ENCODE peak calls at places on chromosomes 7 and 10, in six cellular contexts. One of them, this sample, is unnamed. For H3K4me1, the result is how much of the 10 kb centered on the place peaks cover.

GRCh38 chr10:3548096-3548495 is 236.9 kb downstream of the KLF6 start:
- DNase-seq in gastrocnemius medialis: no peak
- DNase-seq in hepatocyte: no peak
- DNase-seq in tibial artery: no peak
- DNase-seq in right atrium auricular region: no peak
- DNase-seq in fibroblast of lung: peak
- DNase-seq in this sample: no peak

GRCh38 chr7:122989041-122989440 is 6.5 kb downstream of the TAS2R16 start:
- DNase-seq in gastrocnemius medialis: no peak
- DNase-seq in hepatocyte: no peak
- DNase-seq in tibial artery: no peak
- DNase-seq in right atrium auricular region: no peak
- DNase-seq in fibroblast of lung: no peak
- DNase-seq in this sample: no peak

GRCh38 chr10:4086041-4086886 is 301.3 kb upstream of the KLF6 start:
- DNase-seq in gastrocnemius medialis: no peak
- DNase-seq in hepatocyte: no peak
- DNase-seq in tibial artery: no peak
- DNase-seq in right atrium auricular region: no peak
- DNase-seq in fibroblast of lung: peak
- DNase-seq in this sample: no peak

GRCh38 chr10:5512881-5513698 is 11.7 kb upstream of the CALML3 start:
- DNase-seq in gastrocnemius medialis: no peak
- DNase-seq in hepatocyte: no peak
- DNase-seq in tibial artery: peak
- DNase-seq in right atrium auricular region: no peak
- DNase-seq in fibroblast of lung: no peak
- DNase-seq in this sample: no peak

GRCh38 chr7:66296555-66296954 is 91.4 kb downstream of the TPST1 start:
- DNase-seq in gastrocnemius medialis: no peak
- DNase-seq in hepatocyte: no peak
- DNase-seq in tibial artery: no peak
- DNase-seq in right atrium auricular region: no peak
- DNase-seq in fibroblast of lung: peak
- DNase-seq in this sample: no peak

GRCh38 chr10:3906511-3907111 is 121.6 kb upstream of the KLF6 start:
- DNase-seq in gastrocnemius medialis: peak
- DNase-seq in hepatocyte: peak
- DNase-seq in tibial artery: no peak
- DNase-seq in right atrium auricular region: no peak
- DNase-seq in fibroblast of lung: peak
- DNase-seq in this sample: no peak

GRCh38 chr7:30478349-30479228 is at the start of gene NOD1:
- DNase-seq in gastrocnemius medialis: peak
- DNase-seq in hepatocyte: peak
- DNase-seq in tibial artery: peak
- DNase-seq in right atrium auricular region: peak
- DNase-seq in fibroblast of lung: peak
- DNase-seq in this sample: peak

GRCh38 chr7:30928254-30928872 is 16.7 kb downstream of the AQP1 start:
- DNase-seq in gastrocnemius medialis: no peak
- DNase-seq in hepatocyte: peak
- DNase-seq in tibial artery: peak
- DNase-seq in right atrium auricular region: no peak
- DNase-seq in fibroblast of lung: no peak
- DNase-seq in this sample: peak

GRCh38 chr7:140983802-140984201 is 30.9 kb downstream of the MRPS33 start:
- DNase-seq in gastrocnemius medialis: no peak
- DNase-seq in hepatocyte: no peak
- DNase-seq in tibial artery: no peak
- DNase-seq in right atrium auricular region: no peak
- DNase-seq in fibroblast of lung: peak
- DNase-seq in this sample: no peak

GRCh38 chr7:131829911-131830310 is 273.5 kb upstream of the PODXL start:
- DNase-seq in gastrocnemius medialis: no peak
- DNase-seq in hepatocyte: peak
- DNase-seq in tibial artery: no peak
- DNase-seq in right atrium auricular region: no peak
- DNase-seq in fibroblast of lung: no peak
- DNase-seq in this sample: no peak

GRCh38 chr7:143229054-143229790 is 7.4 kb downstream of the TAS2R40 start:
- DNase-seq in gastrocnemius medialis: no peak
- DNase-seq in hepatocyte: no peak
- DNase-seq in tibial artery: no peak
- DNase-seq in right atrium auricular region: no peak
- DNase-seq in fibroblast of lung: no peak
- DNase-seq in this sample: no peak

GRCh38 chr10:50992972-50993766 is 81.1 kb upstream of the PRKG1 start:
- DNase-seq in gastrocnemius medialis: peak
- DNase-seq in hepatocyte: peak
- DNase-seq in tibial artery: no peak
- DNase-seq in right atrium auricular region: no peak
- DNase-seq in fibroblast of lung: peak
- DNase-seq in this sample: peak

GRCh38 chr7:126635545-126635944 is 617.2 kb downstream of the GRM8 start:
- DNase-seq in gastrocnemius medialis: no peak
- DNase-seq in hepatocyte: no peak
- DNase-seq in tibial artery: no peak
- DNase-seq in right atrium auricular region: no peak
- DNase-seq in fibroblast of lung: no peak
- DNase-seq in this sample: no peak

GRCh38 chr7:107742678-107743566 is 1.0 kb upstream of the CBLL1 start:
- DNase-seq in gastrocnemius medialis: no peak
- DNase-seq in hepatocyte: peak
- DNase-seq in tibial artery: peak
- DNase-seq in right atrium auricular region: no peak
- DNase-seq in fibroblast of lung: no peak
- DNase-seq in this sample: peak
- H3K4me1 ChIP-seq in gastrocnemius medialis: under half
- H3K4me1 ChIP-seq in hepatocyte: under half
- H3K4me1 ChIP-seq in tibial artery: under half
- H3K4me1 ChIP-seq in right atrium auricular region: under half
- H3K4me1 ChIP-seq in fibroblast of lung: under half
- H3K4me1 ChIP-seq in this sample: under half

DNA sequence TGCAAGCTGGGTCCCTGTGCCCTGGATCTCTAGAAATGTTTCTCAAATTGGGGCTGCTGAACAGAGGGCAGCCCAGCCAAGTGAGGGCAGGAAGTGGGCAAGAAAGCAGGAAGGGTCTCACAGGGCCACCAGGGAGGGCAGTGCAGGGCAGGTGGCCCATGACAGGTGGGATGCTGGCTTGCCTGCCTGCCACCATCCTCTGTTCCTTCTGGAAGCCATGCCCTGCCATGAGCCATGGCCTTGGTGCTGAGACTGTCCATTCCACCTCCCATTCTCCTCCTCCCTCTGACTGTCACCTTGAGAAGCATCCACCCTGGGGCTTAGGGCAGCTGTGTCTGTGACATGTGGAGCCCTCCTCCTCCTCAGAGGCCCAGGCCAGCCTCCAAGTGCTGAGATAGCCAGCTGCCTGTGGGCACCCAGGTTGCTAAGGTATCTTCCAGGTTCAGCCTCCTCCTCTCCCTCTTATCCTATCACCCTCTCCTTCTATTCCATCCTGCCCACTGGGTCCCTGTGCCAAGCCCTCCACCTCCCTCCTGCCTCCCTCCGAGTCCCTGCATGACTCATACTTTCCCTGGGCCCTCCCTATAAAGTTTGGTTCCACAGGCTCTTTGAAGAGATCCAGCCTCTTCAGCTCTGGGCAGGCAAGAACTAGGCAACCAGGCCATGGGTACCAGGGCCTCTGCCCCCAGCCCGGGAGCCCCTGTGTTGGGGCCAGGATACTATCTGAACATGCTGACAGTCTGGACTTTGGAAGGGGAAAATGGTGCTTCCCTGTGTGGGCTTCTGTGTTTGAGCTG is 1.3 kb downstream of the VSIR start:
- DNase-seq in gastrocnemius medialis: peak
- DNase-seq in hepatocyte: peak
- DNase-seq in tibial artery: peak
- DNase-seq in right atrium auricular region: peak
- DNase-seq in fibroblast of lung: peak
- DNase-seq in this sample: peak
- H3K4me1 ChIP-seq in gastrocnemius medialis: half or more
- H3K4me1 ChIP-seq in hepatocyte: under half
- H3K4me1 ChIP-seq in tibial artery: under half
- H3K4me1 ChIP-seq in right atrium auricular region: under half
- H3K4me1 ChIP-seq in fibroblast of lung: under half
- H3K4me1 ChIP-seq in this sample: half or more

DNA sequence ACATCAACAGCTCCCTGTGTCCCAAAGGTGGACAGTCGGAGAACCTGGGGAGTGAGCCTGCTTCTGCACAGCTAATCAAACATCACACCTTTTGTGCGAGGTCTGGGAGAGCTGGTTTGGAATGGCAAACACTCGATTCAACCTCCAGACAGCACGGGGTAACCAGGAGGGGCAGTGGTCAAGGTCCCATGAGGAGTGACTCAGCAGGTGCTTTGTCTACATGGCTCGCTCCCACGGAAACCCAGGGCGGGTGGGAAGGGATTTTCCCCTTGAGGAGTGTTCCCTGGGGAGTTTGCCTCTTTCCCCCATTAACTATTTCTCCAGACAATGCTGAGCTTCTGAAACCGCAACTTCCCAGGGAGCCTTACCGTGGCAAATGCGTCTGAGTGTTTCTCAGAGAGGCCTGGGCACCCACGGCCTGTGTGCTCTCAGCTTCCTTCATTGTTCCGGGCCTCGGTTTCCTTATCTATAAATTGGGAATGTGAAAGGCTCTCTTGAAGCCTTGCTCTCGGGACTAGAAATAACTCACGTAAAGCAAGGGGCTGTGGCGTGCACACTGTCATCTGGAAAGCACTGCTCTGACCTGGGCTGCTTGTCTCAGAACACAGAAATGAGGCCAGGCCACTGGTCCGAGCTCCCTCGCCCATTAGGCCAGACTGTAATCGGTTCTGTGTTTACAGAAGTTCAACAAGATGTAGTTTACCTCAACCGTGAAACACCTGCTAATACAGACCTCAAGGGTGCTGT is 14.0 kb upstream of the GTPBP4 start:
- DNase-seq in gastrocnemius medialis: no peak
- DNase-seq in hepatocyte: peak
- DNase-seq in tibial artery: no peak
- DNase-seq in right atrium auricular region: no peak
- DNase-seq in fibroblast of lung: no peak
- DNase-seq in this sample: no peak
- H3K4me1 ChIP-seq in gastrocnemius medialis: under half
- H3K4me1 ChIP-seq in hepatocyte: under half
- H3K4me1 ChIP-seq in tibial artery: under half
- H3K4me1 ChIP-seq in right atrium auricular region: under half
- H3K4me1 ChIP-seq in fibroblast of lung: under half
- H3K4me1 ChIP-seq in this sample: under half

DNA sequence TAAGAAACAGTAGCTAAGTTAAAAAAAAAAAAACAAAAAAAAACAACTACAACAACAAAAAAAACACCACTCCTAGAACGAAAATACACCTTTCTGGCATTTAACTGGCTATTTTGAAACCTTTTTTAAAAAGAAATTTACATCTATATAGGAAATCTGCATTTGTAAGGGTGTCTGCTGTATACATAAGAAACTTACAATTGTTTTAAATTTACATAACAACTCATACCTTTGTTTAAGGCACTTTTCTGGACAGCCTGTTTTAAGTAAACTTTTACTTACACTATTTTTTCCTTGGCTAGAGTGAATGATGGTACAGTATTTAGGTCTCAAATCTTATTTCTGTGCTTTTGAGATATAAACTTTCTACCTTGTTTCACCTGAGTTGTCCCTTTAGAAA is 34.0 kb upstream of the PAPSS2 start:
- DNase-seq in gastrocnemius medialis: no peak
- DNase-seq in hepatocyte: no peak
- DNase-seq in tibial artery: no peak
- DNase-seq in right atrium auricular region: no peak
- DNase-seq in fibroblast of lung: no peak
- DNase-seq in this sample: no peak
- H3K4me1 ChIP-seq in gastrocnemius medialis: under half
- H3K4me1 ChIP-seq in hepatocyte: under half
- H3K4me1 ChIP-seq in tibial artery: under half
- H3K4me1 ChIP-seq in right atrium auricular region: under half
- H3K4me1 ChIP-seq in fibroblast of lung: under half
- H3K4me1 ChIP-seq in this sample: under half

GRCh38 chr10:119346063-119346835 is 138.9 kb downstream of the GRK5 start:
- DNase-seq in gastrocnemius medialis: no peak
- DNase-seq in hepatocyte: no peak
- DNase-seq in tibial artery: no peak
- DNase-seq in right atrium auricular region: no peak
- DNase-seq in fibroblast of lung: no peak
- DNase-seq in this sample: no peak

GRCh38 chr10:119341236-119342016 is 134.1 kb downstream of the GRK5 start:
- DNase-seq in gastrocnemius medialis: no peak
- DNase-seq in hepatocyte: peak
- DNase-seq in tibial artery: no peak
- DNase-seq in right atrium auricular region: no peak
- DNase-seq in fibroblast of lung: peak
- DNase-seq in this sample: no peak

GRCh38 chr10:119342017-119342734 is 134.8 kb downstream of the GRK5 start:
- DNase-seq in gastrocnemius medialis: peak
- DNase-seq in hepatocyte: no peak
- DNase-seq in tibial artery: no peak
- DNase-seq in right atrium auricular region: peak
- DNase-seq in fibroblast of lung: peak
- DNase-seq in this sample: no peak

GRCh38 chr10:119343001-119343601 is 135.7 kb downstream of the GRK5 start:
- DNase-seq in gastrocnemius medialis: no peak
- DNase-seq in hepatocyte: no peak
- DNase-seq in tibial artery: no peak
- DNase-seq in right atrium auricular region: no peak
- DNase-seq in fibroblast of lung: no peak
- DNase-seq in this sample: no peak

GRCh38 chr10:119344381-119344780 is 137.0 kb downstream of the GRK5 start:
- DNase-seq in gastrocnemius medialis: no peak
- DNase-seq in hepatocyte: no peak
- DNase-seq in tibial artery: no peak
- DNase-seq in right atrium auricular region: no peak
- DNase-seq in fibroblast of lung: no peak
- DNase-seq in this sample: no peak
- H3K4me1 ChIP-seq in gastrocnemius medialis: under half
- H3K4me1 ChIP-seq in hepatocyte: under half
- H3K4me1 ChIP-seq in tibial artery: under half
- H3K4me1 ChIP-seq in right atrium auricular region: under half
- H3K4me1 ChIP-seq in fibroblast of lung: under half
- H3K4me1 ChIP-seq in this sample: under half

This sample was measured in left lung.